ENCODE peak calls at places on chromosome 21, in five cellular contexts. One of them, this sample, is unnamed.

GRCh38 chr21:37673801-37674575 is 242.3 kb downstream of the KCNJ6 start:
- DNase-seq in IMR-90: no peak
- DNase-seq in neuronal stem cell: no peak
- DNase-seq in H1: no peak
- DNase-seq in mesenchymal stem cell: no peak
- DNase-seq in this sample: peak

GRCh38 chr21:28513450-28513849 is 479.2 kb downstream of the LTN1 start:
- DNase-seq in IMR-90: peak
- DNase-seq in H1: no peak
- DNase-seq in neuronal stem cell: no peak
- DNase-seq in mesenchymal stem cell: no peak
- DNase-seq in this sample: no peak

GRCh38 chr21:31750843-31751242 is 18.9 kb upstream of the SCAF4 start:
- DNase-seq in mesenchymal stem cell: no peak
- DNase-seq in neuronal stem cell: no peak
- DNase-seq in IMR-90: peak
- DNase-seq in H1: no peak
- DNase-seq in this sample: no peak

GRCh38 chr21:22842875-22843274 is 1844.7 kb downstream of the NCAM2 start:
- DNase-seq in IMR-90: no peak
- DNase-seq in neuronal stem cell: no peak
- DNase-seq in mesenchymal stem cell: no peak
- DNase-seq in H1: no peak
- DNase-seq in this sample: no peak

GRCh38 chr21:38500073-38500472 is 1.8 kb upstream of the ERG start:
- DNase-seq in IMR-90: no peak
- DNase-seq in mesenchymal stem cell: no peak
- DNase-seq in neuronal stem cell: no peak
- DNase-seq in H1: no peak
- DNase-seq in this sample: no peak

GRCh38 chr21:8992731-8993174 is 1528.6 kb upstream of the TPTE start:
- DNase-seq in IMR-90: no peak
- DNase-seq in neuronal stem cell: no peak
- DNase-seq in mesenchymal stem cell: no peak
- DNase-seq in H1: no peak
- DNase-seq in this sample: no peak

GRCh38 chr21:31908106-31909031 is 35.5 kb downstream of the HUNK start:
- DNase-seq in neuronal stem cell: no peak
- DNase-seq in IMR-90: peak
- DNase-seq in H1: no peak
- DNase-seq in mesenchymal stem cell: no peak
- DNase-seq in this sample: peak

GRCh38 chr21:29789393-29789792 is 150.4 kb downstream of the GRIK1 start:
- DNase-seq in mesenchymal stem cell: no peak
- DNase-seq in IMR-90: no peak
- DNase-seq in neuronal stem cell: no peak
- DNase-seq in H1: no peak
- DNase-seq in this sample: no peak

GRCh38 chr21:28687571-28687970 is 305.1 kb downstream of the LTN1 start:
- DNase-seq in mesenchymal stem cell: no peak
- DNase-seq in IMR-90: no peak
- DNase-seq in neuronal stem cell: no peak
- DNase-seq in H1: no peak
- DNase-seq in this sample: no peak

GRCh38 chr21:34296878-34297277 is 66.9 kb upstream of the KCNE2 start:
- DNase-seq in IMR-90: no peak
- DNase-seq in mesenchymal stem cell: no peak
- DNase-seq in neuronal stem cell: no peak
- DNase-seq in H1: no peak
- DNase-seq in this sample: no peak

GRCh38 chr21:32137266-32137665 is 141.6 kb downstream of the MIS18A start:
- DNase-seq in neuronal stem cell: no peak
- DNase-seq in mesenchymal stem cell: no peak
- DNase-seq in H1: no peak
- DNase-seq in IMR-90: no peak
- DNase-seq in this sample: no peak

GRCh38 chr21:37087188-37087587 is 14.1 kb downstream of the TTC3 start:
- DNase-seq in neuronal stem cell: no peak
- DNase-seq in IMR-90: peak
- DNase-seq in H1: no peak
- DNase-seq in mesenchymal stem cell: peak
- DNase-seq in this sample: peak

GRCh38 chr21:26581818-26582217 is 8.7 kb upstream of the CYYR1 start:
- DNase-seq in H1: no peak
- DNase-seq in mesenchymal stem cell: no peak
- DNase-seq in IMR-90: no peak
- DNase-seq in neuronal stem cell: no peak
- DNase-seq in this sample: no peak

GRCh38 chr21:35737899-35738341 is 322.4 kb downstream of the SETD4 start:
- DNase-seq in mesenchymal stem cell: peak
- DNase-seq in H1: no peak
- DNase-seq in IMR-90: no peak
- DNase-seq in neuronal stem cell: no peak
- DNase-seq in this sample: no peak

DNA sequence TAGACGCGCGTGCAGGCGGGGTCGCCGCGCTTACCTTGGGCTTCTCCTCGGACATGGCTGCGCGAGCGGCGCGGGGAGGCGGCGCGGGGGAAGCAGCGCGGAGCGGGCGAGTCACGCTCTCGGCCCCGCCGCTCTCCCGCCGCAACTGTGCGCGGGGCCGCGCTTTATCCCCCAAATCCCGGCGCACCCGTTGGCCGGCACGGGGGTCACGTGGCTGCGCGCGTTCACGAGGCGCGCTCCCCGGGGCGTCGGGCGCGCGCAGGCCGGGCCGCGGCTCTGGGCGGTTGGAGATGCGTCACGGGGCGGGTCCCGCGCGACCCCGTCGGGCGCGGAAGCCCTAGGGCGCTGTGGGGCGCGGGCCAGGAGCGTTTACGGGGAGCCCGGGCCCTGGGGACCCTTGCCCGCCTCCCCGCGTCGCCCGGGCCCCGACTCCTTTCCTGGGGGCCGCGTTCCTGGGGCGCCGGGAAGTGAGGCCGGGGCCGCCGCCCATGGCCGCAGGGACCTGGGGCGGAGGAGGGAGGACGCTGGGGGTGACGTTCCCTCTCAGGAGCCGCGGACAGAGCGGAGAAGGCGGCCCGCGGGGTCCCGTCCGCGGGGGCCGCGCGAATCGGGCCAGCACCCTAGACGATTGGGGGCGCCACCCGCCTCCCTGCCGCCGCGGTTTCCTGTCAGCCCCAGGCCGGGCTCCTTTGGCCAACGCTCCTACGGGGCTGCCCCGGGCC is at the start of gene SUMO3:
- DNase-seq in neuronal stem cell: peak
- DNase-seq in H1: no peak
- DNase-seq in IMR-90: peak
- DNase-seq in mesenchymal stem cell: peak
- DNase-seq in this sample: peak
- H3K14ac ChIP-seq in neuronal stem cell: peak
- H3K14ac ChIP-seq in H1: no peak
- H3K14ac ChIP-seq in IMR-90: peak
- H3K14ac ChIP-seq in mesenchymal stem cell: peak
- H3K14ac ChIP-seq in this sample: peak

GRCh38 chr21:41876928-41877652 is 2.1 kb downstream of the PRDM15 start:
- DNase-seq in IMR-90: no peak
- DNase-seq in mesenchymal stem cell: no peak
- DNase-seq in neuronal stem cell: no peak
- DNase-seq in H1: no peak
- DNase-seq in this sample: no peak
- H3K4me3 ChIP-seq in IMR-90: no peak
- H3K4me3 ChIP-seq in mesenchymal stem cell: no peak
- H3K4me3 ChIP-seq in neuronal stem cell: no peak
- H3K4me3 ChIP-seq in H1: no peak
- H3K4me3 ChIP-seq in this sample: no peak

DNA sequence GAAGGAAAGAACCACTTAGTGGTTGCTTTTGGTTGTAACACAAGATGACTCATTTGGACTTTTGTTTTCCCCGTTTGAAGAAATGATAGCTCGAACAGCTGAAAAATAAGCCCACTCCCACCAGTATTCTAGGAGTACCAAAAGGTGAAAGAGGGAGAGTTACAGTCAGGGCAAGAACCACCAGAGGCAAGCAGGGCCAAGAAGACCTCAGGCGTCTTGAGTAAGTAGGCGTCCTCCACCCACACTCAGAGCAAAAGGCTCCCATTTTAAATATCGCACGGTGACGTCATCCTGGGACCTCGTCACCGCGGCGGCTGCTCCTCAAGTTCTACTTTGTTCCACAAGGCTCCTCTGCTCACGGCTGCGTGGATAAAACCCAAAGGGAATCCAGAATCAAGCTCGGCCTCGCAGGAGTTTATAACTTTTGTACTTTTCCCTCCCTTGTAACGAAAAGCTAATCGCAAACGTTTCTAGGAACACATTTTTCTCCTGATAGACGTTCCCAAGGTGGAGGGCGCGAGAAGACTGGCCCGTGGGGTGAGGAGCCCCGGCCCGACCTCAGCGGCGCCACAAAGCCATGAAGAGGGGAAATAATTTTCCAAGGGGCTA is 1.2 kb downstream of the BTG3 start:
- DNase-seq in H1: no peak
- DNase-seq in IMR-90: peak
- DNase-seq in neuronal stem cell: peak
- DNase-seq in mesenchymal stem cell: peak
- DNase-seq in this sample: peak
- H3K14ac ChIP-seq in H1: no peak
- H3K14ac ChIP-seq in IMR-90: peak
- H3K14ac ChIP-seq in neuronal stem cell: no peak
- H3K14ac ChIP-seq in mesenchymal stem cell: no peak
- H3K14ac ChIP-seq in this sample: peak

GRCh38 chr21:16534408-16535099 is 804.8 kb downstream of the USP25 start:
- DNase-seq in H1: no peak
- DNase-seq in mesenchymal stem cell: no peak
- DNase-seq in neuronal stem cell: no peak
- DNase-seq in IMR-90: peak
- DNase-seq in this sample: no peak

GRCh38 chr21:16536661-16537359 is 807.0 kb downstream of the USP25 start:
- DNase-seq in H1: no peak
- DNase-seq in neuronal stem cell: no peak
- DNase-seq in mesenchymal stem cell: no peak
- DNase-seq in IMR-90: peak
- DNase-seq in this sample: no peak

GRCh38 chr21:16532841-16533240 is 803.1 kb downstream of the USP25 start:
- DNase-seq in H1: no peak
- DNase-seq in IMR-90: peak
- DNase-seq in mesenchymal stem cell: no peak
- DNase-seq in neuronal stem cell: no peak
- DNase-seq in this sample: no peak

GRCh38 chr21:16535100-16535418 is 805.3 kb downstream of the USP25 start:
- DNase-seq in neuronal stem cell: no peak
- DNase-seq in H1: no peak
- DNase-seq in mesenchymal stem cell: no peak
- DNase-seq in IMR-90: peak
- DNase-seq in this sample: no peak

GRCh38 chr21:16533692-16534407 is 804.1 kb downstream of the USP25 start:
- DNase-seq in neuronal stem cell: no peak
- DNase-seq in IMR-90: no peak
- DNase-seq in mesenchymal stem cell: no peak
- DNase-seq in H1: no peak
- DNase-seq in this sample: no peak
- H3K4me3 ChIP-seq in neuronal stem cell: no peak
- H3K4me3 ChIP-seq in IMR-90: no peak
- H3K4me3 ChIP-seq in mesenchymal stem cell: no peak
- H3K4me3 ChIP-seq in H1: no peak
- H3K4me3 ChIP-seq in this sample: no peak

GRCh38 chr21:39658066-39658465 is 45.3 kb downstream of the B3GALT5 start:
- DNase-seq in mesenchymal stem cell: no peak
- DNase-seq in IMR-90: no peak
- DNase-seq in neuronal stem cell: no peak
- DNase-seq in H1: no peak
- DNase-seq in this sample: no peak

GRCh38 chr21:39660191-39660590 is 47.5 kb downstream of the B3GALT5 start:
- DNase-seq in mesenchymal stem cell: peak
- DNase-seq in neuronal stem cell: no peak
- DNase-seq in IMR-90: peak
- DNase-seq in H1: no peak
- DNase-seq in this sample: no peak

GRCh38 chr21:39661121-39661520 is 48.4 kb downstream of the B3GALT5 start:
- DNase-seq in mesenchymal stem cell: no peak
- DNase-seq in IMR-90: no peak
- DNase-seq in H1: no peak
- DNase-seq in neuronal stem cell: no peak
- DNase-seq in this sample: no peak

GRCh38 chr21:39660596-39660995 is 47.9 kb downstream of the B3GALT5 start:
- DNase-seq in mesenchymal stem cell: peak
- DNase-seq in neuronal stem cell: no peak
- DNase-seq in H1: no peak
- DNase-seq in IMR-90: peak
- DNase-seq in this sample: no peak

DNA sequence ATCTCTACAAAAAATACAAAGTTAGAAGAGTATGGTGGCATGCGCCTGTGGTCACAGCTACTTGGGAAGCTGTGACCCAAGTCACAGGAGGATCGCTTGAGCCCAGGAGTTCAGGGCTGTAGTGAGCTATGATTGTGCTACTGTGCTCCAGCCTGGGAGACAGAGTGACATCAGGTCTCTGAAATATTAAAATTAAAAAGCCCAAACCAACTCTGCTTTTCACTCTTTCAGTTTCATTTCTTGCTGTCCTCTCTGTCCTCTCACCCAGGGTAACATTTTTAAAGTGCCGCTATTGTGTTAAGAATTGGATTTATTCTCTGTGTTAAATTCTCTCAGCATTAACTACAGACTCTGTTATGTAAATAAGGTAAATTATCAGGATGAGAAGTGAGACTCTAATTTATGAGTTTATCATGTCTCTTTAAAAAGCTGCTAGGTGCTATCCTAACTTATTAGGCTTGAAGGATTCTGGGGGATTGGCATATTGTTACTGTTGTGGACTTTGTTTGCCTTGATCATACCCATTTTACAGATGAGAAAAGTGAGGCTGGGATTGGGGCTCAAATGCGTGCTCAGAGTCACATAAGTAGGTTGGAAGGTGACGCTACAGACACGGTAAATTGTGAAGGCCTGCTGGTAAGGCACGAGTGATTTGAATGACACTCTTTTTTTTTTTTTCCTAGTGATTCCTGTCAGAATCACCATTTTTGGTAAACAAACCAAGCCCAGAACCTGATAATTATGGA is 46.5 kb downstream of the B3GALT5 start:
- DNase-seq in neuronal stem cell: no peak
- DNase-seq in H1: no peak
- DNase-seq in IMR-90: no peak
- DNase-seq in mesenchymal stem cell: no peak
- DNase-seq in this sample: no peak
- H3K14ac ChIP-seq in neuronal stem cell: no peak
- H3K14ac ChIP-seq in H1: no peak
- H3K14ac ChIP-seq in IMR-90: no peak
- H3K14ac ChIP-seq in mesenchymal stem cell: no peak
- H3K14ac ChIP-seq in this sample: no peak